ENCODE peak calls at places on chromosomes 2 and 18, in nine cellular contexts. L is T-helper 9 cell, T is C1 segment of cervical spinal cord, A is NCI-H345, W is HFFc6, Q is tibial nerve, S is NCI-H1105, D is lower leg skin, H is mucosa of gallbladder. R is an unnamed sample.

GRCh38 chr2:234970467-234970866 is 18.6 kb downstream of the SH3BP4 start:
- DNase-seq in Q (no peak), S (no peak), T (no peak), W (peak; percentile 91), A (no peak), H (no peak), L (no peak), D (no peak), R (no peak)

GRCh38 chr2:234495076-234495800 is 1.6 kb downstream of the ARL4C start:
- DNase-seq in H (no peak), D (peak; percentile 89), L (no peak), S (no peak), W (no peak), Q (no peak), A (no peak), T (no peak), R (no peak)

GRCh38 chr18:74273394-74273793 is 18.4 kb downstream of the CYB5A start:
- DNase-seq in H (no peak), D (no peak), L (no peak), W (no peak), T (no peak), A (no peak), Q (no peak), S (no peak), R (no peak)

GRCh38 chr2:219877714-219878113 is 250.3 kb downstream of the SLC4A3 start:
- DNase-seq in D (no peak), S (no peak), H (no peak), Q (no peak), L (no peak), A (no peak), T (no peak), W (no peak), R (no peak)

GRCh38 chr2:170475878-170476277 is 239.3 kb upstream of the SP5 start:
- DNase-seq in A (no peak), L (no peak), D (no peak), S (no peak), Q (no peak), W (no peak), H (peak; percentile 48), T (no peak), R (no peak)

GRCh38 chr2:9392895-9393757 is 30.2 kb downstream of the ITGB1BP1 start:
- DNase-seq in H (no peak), L (no peak), D (no peak), Q (no peak), T (no peak), A (no peak), W (no peak), S (no peak), R (no peak)

GRCh38 chr2:223841436-223842180 is 4.2 kb upstream of the AP1S3 start:
- DNase-seq in T (no peak), S (no peak), H (peak; percentile 27), L (no peak), W (no peak), D (no peak), Q (no peak), A (no peak), R (peak; percentile 39)

GRCh38 chr2:54471221-54471711 is 15.1 kb downstream of the SPTBN1 start:
- DNase-seq in L (no peak), S (peak; percentile 17), W (peak; percentile 81), H (no peak), T (no peak), A (peak; percentile 65), D (no peak), Q (no peak), R (no peak)

GRCh38 chr2:185857676-185858075 is 119.1 kb downstream of the FSIP2 start:
- DNase-seq in D (no peak), T (no peak), Q (no peak), S (no peak), W (no peak), L (no peak), A (no peak), H (no peak), R (no peak)

GRCh38 chr2:42045956-42046748 is 1.7 kb upstream of the PKDCC start:
- DNase-seq in S (no peak), L (no peak), Q (no peak), T (no peak), A (peak; percentile 24), D (no peak), H (no peak), W (no peak), R (peak; percentile 69)

GRCh38 chr2:238914648-238915015 is 66.7 kb downstream of the TWIST2 start:
- DNase-seq in W (peak; percentile 80), T (no peak), D (no peak), S (no peak), Q (no peak), A (no peak), L (no peak), H (no peak), R (no peak)

GRCh38 chr2:10971855-10972348 is 60.2 kb downstream of the KCNF1 start:
- DNase-seq in A (no peak), S (no peak), T (no peak), L (no peak), D (no peak), H (no peak), W (no peak), Q (no peak), R (no peak)

GRCh38 chr2:9558948-9559381 is 3.3 kb upstream of the ADAM17 start:
- DNase-seq in S (no peak), L (no peak), Q (no peak), T (no peak), A (no peak), H (no peak), D (peak; percentile 68), W (peak; percentile 99), R (no peak)

GRCh38 chr18:79566841-79567370 is 112.7 kb upstream of the CTDP1 start:
- DNase-seq in W (no peak), T (no peak), Q (no peak), A (no peak), S (no peak), L (no peak), H (no peak), D (no peak), R (no peak)

GRCh38 chr2:63842149-63843061 is 709 bp downstream of the UGP2 start:
- DNase-seq in A (peak; percentile 39), T (peak; percentile 17), D (no peak), W (peak; percentile 52), Q (peak; percentile 61), L (no peak), H (peak; percentile 40), S (no peak), R (no peak)

GRCh38 chr2:42101641-42102605 is 54.1 kb downstream of the PKDCC start:
- DNase-seq in D (peak; percentile 91), Q (peak; percentile 65), L (peak; percentile 91), A (no peak), W (peak; percentile 69), T (peak; percentile 51), H (peak; percentile 76), S (no peak), R (no peak)

GRCh38 chr2:234564719-234565118 is 67.8 kb upstream of the ARL4C start:
- DNase-seq in Q (no peak), S (peak; percentile 84), A (peak; percentile 80), T (no peak), H (no peak), D (no peak), L (no peak), W (peak; percentile 51), R (no peak)

GRCh38 chr2:118987886-118988285 is 45.9 kb downstream of the MARCO start:
- DNase-seq in W (no peak), T (no peak), S (no peak), A (no peak), L (no peak), D (peak; percentile 62), H (peak; percentile 6), Q (no peak), R (no peak)

GRCh38 chr18:44341759-44342158 is 338.9 kb upstream of the SETBP1 start:
- DNase-seq in D (no peak), T (no peak), S (no peak), A (no peak), W (no peak), H (no peak), Q (no peak), L (no peak), R (no peak)

GRCh38 chr2:88585969-88586368 is 41.3 kb downstream of the EIF2AK3 start:
- DNase-seq in T (no peak), L (no peak), A (no peak), S (no peak), W (no peak), D (no peak), H (no peak), Q (no peak), R (no peak)

GRCh38 chr18:55779711-55780590 is 192.0 kb upstream of the TCF4 start:
- DNase-seq in H (no peak), A (peak; percentile 23), D (peak; percentile 90), S (peak; percentile 37), Q (no peak), T (peak; percentile 68), W (no peak), L (no peak), R (peak; percentile 38)

GRCh38 chr2:171541202-171541884 is 19.1 kb downstream of the CYBRD1 start:
- DNase-seq in Q (no peak), D (no peak), L (no peak), A (no peak), S (no peak), W (no peak), T (no peak), H (no peak), R (no peak)

GRCh38 chr18:29496276-29496675 is 1319.3 kb upstream of the CDH2 start:
- DNase-seq in Q (no peak), D (no peak), S (peak; percentile 76), H (no peak), L (no peak), W (no peak), A (no peak), T (no peak), R (no peak)

GRCh38 chr2:20637147-20637546 is 13.8 kb downstream of the HS1BP3 start:
- DNase-seq in Q (no peak), S (no peak), D (no peak), A (no peak), L (no peak), W (no peak), T (no peak), H (no peak), R (no peak)

GRCh38 chr2:106038598-106039375 is 155.3 kb downstream of the UXS1 start:
- DNase-seq in Q (no peak), L (no peak), T (peak; percentile 13), H (no peak), A (no peak), W (no peak), S (no peak), D (no peak), R (no peak)

GRCh38 chr18:58674863-58675472 is 3.7 kb downstream of the MALT1 start:
- DNase-seq in D (no peak), H (no peak), S (no peak), Q (no peak), A (no peak), W (peak; percentile 32), L (no peak), T (no peak), R (no peak)

GRCh38 chr18:79393181-79393598 is 2.5 kb upstream of the NFATC1 start:
- DNase-seq in L (no peak), Q (no peak), H (no peak), S (peak; percentile 49), A (peak; percentile 8), T (no peak), D (no peak), W (no peak), R (no peak)

GRCh38 chr2:3780477-3781402 is 77.4 kb downstream of the DCDC2C start:
- DNase-seq in W (no peak), S (peak; percentile 21), Q (peak; percentile 71), A (peak; percentile 77), L (peak; percentile 5), D (peak; percentile 81), T (peak; percentile 14), H (peak; percentile 65), R (peak; percentile 90)

GRCh38 chr2:213266421-213266820 is 17.8 kb upstream of the SPAG16 start:
- DNase-seq in W (no peak), T (no peak), Q (no peak), H (no peak), S (no peak), D (no peak), A (no peak), L (no peak), R (no peak)

GRCh38 chr2:28681216-28681981 is 70.2 kb upstream of the PPP1CB start:
- DNase-seq in T (no peak), A (no peak), S (no peak), Q (no peak), H (no peak), D (no peak), L (peak; percentile 39), W (no peak), R (no peak)

GRCh38 chr2:11949732-11950503 is 203.5 kb downstream of the LPIN1 start:
- DNase-seq in D (no peak), A (no peak), Q (no peak), T (no peak), H (no peak), L (no peak), S (no peak), W (no peak), R (no peak)

R was measured in WERI-Rb-1.